ENCODE peak calls at places on chromosomes 2 and 18, in eight cellular contexts. D, I, M, K, B, F, U and V are unnamed samples.

GRCh38 chr2:156331572-156332451 is 709 bp downstream of the NR4A2 start:
- DNase-seq in M (no peak), U (peak), K (peak), F (no peak), B (peak), D (no peak), I (peak), V (no peak)

GRCh38 chr18:64119916-64120315 is 29.0 kb downstream of the LINC00305 start:
- DNase-seq in F (no peak), D (no peak), K (no peak), I (no peak), U (no peak), B (peak), M (no peak), V (no peak)

GRCh38 chr18:7812431-7813063 is 245.4 kb downstream of the PTPRM start:
- DNase-seq in B (peak), I (no peak), K (peak), D (no peak), F (peak), U (no peak), M (no peak), V (no peak)

GRCh38 chr2:42438685-42439084 is 55.1 kb downstream of the KCNG3 start:
- DNase-seq in B (no peak), F (no peak), K (no peak), I (no peak), U (peak), M (no peak), D (no peak), V (no peak)

GRCh38 chr2:69652206-69652605 is 8.7 kb upstream of the AAK1 start:
- DNase-seq in I (no peak), D (no peak), K (peak), M (no peak), B (peak), U (no peak), F (peak), V (no peak)

GRCh38 chr18:29191263-29191662 is 1014.3 kb upstream of the CDH2 start:
- DNase-seq in B (peak), U (no peak), K (no peak), M (no peak), D (no peak), I (no peak), F (no peak), V (no peak)

GRCh38 chr2:68870215-68870614 is 982 bp downstream of the BMP10 start:
- DNase-seq in U (no peak), D (no peak), I (no peak), B (peak), M (no peak), F (no peak), K (no peak), V (no peak)

GRCh38 chr2:222703866-222704265 is 32.4 kb downstream of the MOGAT1 start:
- DNase-seq in B (peak), K (no peak), M (no peak), U (no peak), I (no peak), D (no peak), F (no peak), V (no peak)

GRCh38 chr2:214379227-214379626 is 31.6 kb upstream of the VWC2L start:
- DNase-seq in B (peak), F (no peak), M (no peak), K (no peak), D (no peak), I (no peak), U (no peak), V (no peak)

GRCh38 chr2:201185863-201186262 is 2.9 kb downstream of the CASP10 start:
- DNase-seq in D (no peak), B (no peak), I (no peak), M (no peak), K (no peak), F (no peak), U (no peak), V (no peak)

GRCh38 chr2:74496997-74497776 is 2.2 kb downstream of the LBX2 start:
- DNase-seq in I (no peak), K (no peak), D (no peak), M (no peak), B (no peak), F (no peak), U (no peak), V (no peak)

GRCh38 chr2:197108758-197109157 is 182.3 kb upstream of the PGAP1 start:
- DNase-seq in B (peak), U (no peak), D (no peak), F (peak), K (peak), I (no peak), M (no peak), V (no peak)

GRCh38 chr2:147232225-147232669 is 612.6 kb upstream of the ACVR2A start:
- DNase-seq in U (no peak), M (no peak), D (no peak), I (no peak), K (peak), B (peak), F (no peak), V (no peak)

GRCh38 chr2:96815326-96816126 is 542 bp upstream of the CNNM3 start:
- DNase-seq in B (peak), M (no peak), F (no peak), K (no peak), I (no peak), U (no peak), D (no peak), V (no peak)

GRCh38 chr2:137155351-137156104 is 390.2 kb downstream of the THSD7B start:
- DNase-seq in I (no peak), B (peak), M (no peak), D (no peak), F (no peak), U (no peak), K (peak), V (no peak)

GRCh38 chr2:145060876-145061275 is 541.0 kb upstream of the ZEB2 start:
- DNase-seq in B (peak), M (no peak), D (no peak), U (no peak), K (no peak), F (no peak), I (no peak), V (no peak)

GRCh38 chr2:47272031-47272864 is 117.1 kb upstream of the STPG4 start:
- DNase-seq in B (peak), D (peak), K (no peak), M (peak), U (peak), F (no peak), I (peak), V (peak)

GRCh38 chr2:238636269-238637073 is 209.7 kb downstream of the ASB1 start:
- DNase-seq in M (no peak), U (no peak), D (no peak), K (no peak), F (peak), B (peak), I (no peak), V (no peak)

GRCh38 chr2:234629596-234629995 is 132.7 kb upstream of the ARL4C start:
- DNase-seq in F (no peak), M (no peak), D (no peak), K (no peak), B (no peak), U (no peak), I (no peak), V (no peak)

GRCh38 chr18:79485788-79486355 is 90.1 kb downstream of the NFATC1 start:
- DNase-seq in U (no peak), D (peak), I (no peak), K (peak), M (no peak), B (peak), F (peak), V (no peak)

GRCh38 chr2:127193164-127193947 is 26.7 kb downstream of the CYP27C1 start:
- DNase-seq in B (no peak), M (no peak), K (no peak), F (peak), I (no peak), U (no peak), D (no peak), V (no peak)

GRCh38 chr2:12501469-12502147 is 215.1 kb upstream of the TRIB2 start:
- DNase-seq in D (no peak), K (no peak), F (no peak), I (peak), B (peak), U (no peak), M (peak), V (no peak)

GRCh38 chr2:98140210-98140609 is 53.2 kb downstream of the VWA3B start:
- DNase-seq in K (peak), D (no peak), B (no peak), F (no peak), M (no peak), I (no peak), U (no peak), V (no peak)

GRCh38 chr2:126661702-126662465 is 5.9 kb downstream of the GYPC start:
- DNase-seq in F (no peak), I (no peak), U (no peak), D (no peak), K (no peak), B (no peak), M (no peak), V (no peak)

GRCh38 chr2:95278637-95279225 is 4.5 kb downstream of the PROM2 start:
- DNase-seq in U (no peak), B (no peak), I (no peak), F (no peak), D (no peak), K (no peak), M (no peak), V (no peak)

GRCh38 chr2:9704600-9704999 is 73.8 kb upstream of the YWHAQ start:
- DNase-seq in U (no peak), K (no peak), F (no peak), M (no peak), I (no peak), B (no peak), D (no peak), V (no peak)

GRCh38 chr2:70202236-70202806 is 11.5 kb upstream of the C2orf42 start:
- DNase-seq in M (no peak), D (no peak), B (peak), U (no peak), F (no peak), K (no peak), I (no peak), V (no peak)

GRCh38 chr2:239526038-239526437 is 125.2 kb upstream of the HDAC4 start:
- DNase-seq in I (no peak), B (no peak), F (no peak), D (no peak), M (no peak), U (no peak), K (no peak), V (no peak)

GRCh38 chr18:44130365-44130942 is 550.2 kb upstream of the SETBP1 start:
- DNase-seq in B (peak), I (no peak), K (no peak), F (no peak), M (no peak), U (no peak), D (peak), V (peak)